ENCODE peak calls at places on chromosomes 16 and 17, in four cellular contexts. Y is fibroblast of lung, Q is lung, R is ovary. B is an unnamed sample.
A peak's percentile ranks its signal among the peaks of the same experiment; 100 is the strongest.

GRCh38 chr16:72983728-72984350 is 64.1 kb downstream of the ZFHX3 start:
- DNase-seq in Y (no peak), R (no peak), Q (no peak), B (no peak)

GRCh38 chr17:43356999-43357398 is 41.8 kb upstream of the ARL4D start:
- DNase-seq in Q (no peak), R (no peak), Y (peak; percentile 97), B (no peak)

GRCh38 chr16:15833551-15833950 is 23.3 kb downstream of the MYH11 start:
- DNase-seq in Y (no peak), Q (no peak), R (no peak), B (no peak)

GRCh38 chr17:36525888-36526287 is 8.8 kb downstream of the MYO19 start:
- DNase-seq in Y (no peak), Q (no peak), R (no peak), B (no peak)

GRCh38 chr17:68513932-68514331 is 1.7 kb downstream of the PRKAR1A start:
- DNase-seq in Y (no peak), Q (no peak), R (no peak), B (no peak)

GRCh38 chr16:84228321-84228838 is 11.4 kb downstream of the KCNG4 start:
- DNase-seq in R (peak; percentile 80), Q (peak; percentile 59), Y (peak; percentile 89), B (no peak)

GRCh38 chr17:79777844-79778503 is at the start of gene CBX2:
- DNase-seq in R (peak; percentile 80), Q (peak; percentile 67), Y (peak; percentile 55), B (peak; percentile 64)

GRCh38 chr17:42673885-42674754 is 2.7 kb downstream of the PLEKHH3 start:
- DNase-seq in Q (peak; percentile 66), Y (peak; percentile 57), R (peak; percentile 84), B (no peak)

GRCh38 chr16:16992986-16993783 is 477.6 kb downstream of the XYLT1 start:
- DNase-seq in R (no peak), Q (no peak), Y (no peak), B (peak; percentile 6)

GRCh38 chr17:78219396-78220150 is 5.5 kb downstream of the BIRC5 start:
- DNase-seq in Q (no peak), R (no peak), Y (no peak), B (no peak)

GRCh38 chr17:78557598-78558039 is 19.6 kb downstream of the DNAH17 start:
- DNase-seq in Y (peak; percentile 78), Q (no peak), R (no peak), B (no peak)

GRCh38 chr16:80802902-80803301 is 1.5 kb downstream of the CDYL2 start:
- DNase-seq in Q (no peak), Y (no peak), R (no peak), B (no peak)

GRCh38 chr17:2050246-2050866 is 4.5 kb upstream of the HIC1 start:
- DNase-seq in Q (no peak), R (peak; percentile 86), Y (peak; percentile 42), B (peak; percentile 41)

GRCh38 chr17:2048805-2049204 is 6.1 kb upstream of the HIC1 start:
- DNase-seq in R (peak; percentile 35), Y (no peak), Q (no peak), B (no peak)

GRCh38 chr17:2049333-2050245 is 5.3 kb upstream of the HIC1 start:
- DNase-seq in Q (peak; percentile 89), Y (peak; percentile 76), R (peak; percentile 94), B (peak; percentile 91)

GRCh38 chr17:2044263-2044894 is 2.6 kb downstream of the OVCA2 start:
- DNase-seq in R (peak; percentile 32), Y (no peak), Q (no peak), B (no peak)

DNA sequence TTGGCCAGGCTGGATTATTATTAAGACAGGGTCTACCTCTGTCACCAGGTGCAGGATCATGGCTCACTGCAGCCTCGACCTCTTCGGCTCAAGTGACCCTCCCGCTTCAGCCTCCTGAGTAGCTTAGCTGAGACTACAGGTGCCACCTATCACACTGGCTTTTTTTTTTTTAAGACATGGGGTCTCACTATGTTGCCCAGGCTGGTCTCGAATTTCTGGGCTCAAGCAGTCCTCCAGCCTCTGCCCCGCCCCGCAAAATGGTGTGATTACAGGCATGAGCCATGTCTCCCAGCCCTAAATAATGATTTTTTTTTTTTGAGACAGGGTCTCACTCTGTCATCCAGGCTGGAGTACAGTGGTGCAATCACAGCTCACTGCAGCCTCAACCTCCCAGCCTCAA is 5.8 kb downstream of the OVCA2 start:
- DNase-seq in R (peak; percentile 24), Q (no peak), Y (no peak), B (no peak)
- TF ChIP-seq CTCF in R (no peak), Q (no peak), Y (no peak), B (no peak)

GRCh38 chr17:7549401-7550055 is 670 bp downstream of the TNFSF12 start:
- DNase-seq in R (no peak), Y (peak; percentile 10), Q (peak; percentile 39), B (peak; percentile 39)
- TF ChIP-seq CTCF in R (no peak), Y (no peak), Q (no peak), B (no peak)

DNA sequence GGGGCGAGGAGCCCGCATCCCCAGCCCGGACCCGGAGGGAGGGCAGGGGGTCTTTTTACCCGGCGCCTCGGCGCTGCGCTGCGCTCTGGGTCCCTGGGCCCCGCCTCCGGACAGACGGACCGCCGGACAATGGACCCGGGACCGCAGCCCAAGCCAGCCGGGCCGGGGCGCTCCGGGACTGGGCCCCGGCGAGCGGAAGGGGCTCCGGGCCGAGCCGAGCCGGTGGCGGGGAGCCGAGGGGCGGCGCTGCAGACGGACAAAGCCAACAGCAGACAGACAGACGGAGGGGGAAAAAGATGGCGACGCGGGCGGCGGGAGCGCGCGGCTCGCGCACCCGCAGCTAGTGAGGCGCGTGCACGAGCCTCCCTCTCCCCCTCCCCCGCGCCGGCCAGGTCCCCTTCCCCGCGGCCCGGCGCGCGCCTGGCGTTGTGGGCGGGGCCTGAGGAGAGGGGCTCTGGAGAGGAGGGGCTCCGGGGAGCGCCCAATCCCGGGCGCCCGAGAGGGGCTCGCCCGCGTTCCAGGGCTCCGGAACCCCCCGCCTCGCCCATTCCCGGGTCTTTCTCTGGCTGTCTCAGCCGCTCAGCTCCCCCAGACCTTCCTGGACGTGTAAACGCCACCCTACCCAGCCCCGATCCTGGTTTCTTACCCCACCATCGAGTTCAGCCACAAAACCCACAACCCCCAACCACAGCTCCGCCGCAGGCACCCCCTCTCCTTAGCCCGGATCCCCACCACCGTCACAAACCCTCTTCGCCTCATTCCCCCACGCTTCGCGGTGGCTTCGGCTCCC is at the start of gene ZNF821:
- DNase-seq in Y (peak; percentile 75), Q (peak; percentile 58), R (peak; percentile 87), B (peak; percentile 60)
- TF ChIP-seq CTCF in Y (no peak), Q (no peak), R (peak; percentile 58), B (no peak)

GRCh38 chr16:49674990-49675389 is 180.9 kb downstream of the ZNF423 start:
- DNase-seq in R (no peak), Y (no peak), Q (no peak), B (no peak)

GRCh38 chr16:49673442-49673841 is 182.5 kb downstream of the ZNF423 start:
- DNase-seq in R (no peak), Q (no peak), Y (no peak), B (no peak)

GRCh38 chr16:49674255-49674980 is 181.5 kb downstream of the ZNF423 start:
- DNase-seq in Q (no peak), Y (no peak), R (no peak), B (no peak)

GRCh38 chr16:49671325-49671724 is 184.6 kb downstream of the ZNF423 start:
- DNase-seq in Y (no peak), Q (no peak), R (no peak), B (no peak)

DNA sequence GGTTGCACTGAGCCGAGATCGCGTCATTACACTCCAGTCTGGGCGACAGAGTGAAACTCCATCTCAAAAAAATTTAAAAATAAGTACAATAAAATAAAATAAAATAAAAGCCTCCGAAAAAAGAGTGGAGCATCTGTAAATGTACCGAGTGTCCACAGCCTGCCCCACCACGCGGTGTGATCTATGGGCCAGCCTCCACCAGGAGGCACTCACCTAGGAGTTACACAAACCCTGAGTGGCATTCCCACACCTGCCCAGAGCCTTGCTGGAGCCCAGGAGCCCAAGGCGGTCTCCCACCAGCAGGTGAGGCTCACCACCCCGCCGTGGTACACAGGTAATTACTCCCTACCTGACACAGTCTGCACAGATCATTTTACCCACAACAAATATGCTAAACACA is 183.2 kb downstream of the ZNF423 start:
- DNase-seq in R (no peak), Q (no peak), Y (no peak), B (no peak)
- TF ChIP-seq CTCF in R (no peak), Q (no peak), Y (no peak), B (no peak)

GRCh38 chr17:65290616-65291015 is 153.4 kb downstream of the RGS9 start:
- DNase-seq in R (no peak), Q (no peak), Y (no peak), B (no peak)

GRCh38 chr17:65292430-65292829 is 155.3 kb downstream of the RGS9 start:
- DNase-seq in R (no peak), Q (no peak), Y (peak; percentile 16), B (no peak)

GRCh38 chr17:65290041-65290440 is 152.9 kb downstream of the RGS9 start:
- DNase-seq in Q (no peak), Y (no peak), R (no peak), B (no peak)

GRCh38 chr17:65283704-65284103 is 146.5 kb downstream of the RGS9 start:
- DNase-seq in R (no peak), Y (peak; percentile 75), Q (no peak), B (no peak)

DNA sequence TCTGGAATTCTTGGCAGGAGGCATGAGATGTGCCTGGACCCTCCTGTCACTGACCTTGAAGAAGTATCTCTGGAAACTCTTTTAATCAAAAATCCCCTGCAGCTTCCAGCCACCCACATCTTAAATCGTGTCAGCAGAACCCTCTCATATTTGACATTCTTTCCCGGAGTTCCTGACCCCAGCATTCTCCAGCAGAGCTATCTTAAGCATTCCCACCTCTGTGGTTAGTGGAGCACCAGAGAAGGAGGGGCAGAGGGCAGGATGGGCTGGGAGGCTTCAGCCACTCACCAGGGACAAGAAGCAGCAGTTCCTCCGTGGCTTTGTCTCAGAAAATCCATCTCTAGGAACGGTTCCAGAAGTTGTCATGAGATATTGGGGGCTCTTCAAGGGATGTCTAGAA is 149.9 kb downstream of the RGS9 start:
- DNase-seq in R (no peak), Y (peak; percentile 87), Q (no peak), B (no peak)
- TF ChIP-seq CTCF in R (no peak), Y (no peak), Q (no peak), B (no peak)

GRCh38 chr17:18143044-18143936 is 34.7 kb downstream of the MYO15A start:
- DNase-seq in Q (peak; percentile 39), R (no peak), Y (no peak), B (no peak)
- TF ChIP-seq CTCF in Q (no peak), R (no peak), Y (peak; percentile 45), B (no peak)

GRCh38 chr16:57616871-57617270 is 11.6 kb upstream of the ADGRG1 start:
- DNase-seq in Y (no peak), Q (no peak), R (peak; percentile 2), B (no peak)
- TF ChIP-seq CTCF in Y (no peak), Q (no peak), R (no peak), B (no peak)

GRCh38 chr16:89437991-89438390 is 52.4 kb downstream of the ANKRD11 start:
- DNase-seq in R (no peak), Y (no peak), Q (no peak), B (no peak)
- TF ChIP-seq CTCF in R (no peak), Y (no peak), Q (no peak), B (no peak)

B was measured in CD4-positive, alpha-beta T cell.